ENCODE peak calls at places on chromosomes 11 and 22, in five cellular contexts. W is left lung, H is adrenal gland, A is A549, I is right cardiac atrium. Z is an unnamed sample.
A peak's percentile ranks its signal among the peaks of the same experiment; 100 is the strongest.

GRCh38 chr11:54985731-54986130 is 276.2 kb upstream of the TRIM48 start:
- DNase-seq in I (no peak), H (no peak), W (no peak), A (no peak), Z (no peak)

GRCh38 chr11:106001304-106002012 is 20.6 kb downstream of the MSANTD4 start:
- DNase-seq in I (no peak), W (no peak), A (no peak), H (no peak), Z (no peak)

GRCh38 chr11:121429556-121429955 is 22.6 kb upstream of the SORL1 start:
- DNase-seq in W (no peak), H (no peak), I (no peak), A (no peak), Z (no peak)

GRCh38 chr11:94868468-94868867 is 100.3 kb downstream of the AMOTL1 start:
- DNase-seq in I (no peak), W (no peak), A (no peak), H (no peak), Z (no peak)

GRCh38 chr11:132943737-132944556 is 588.4 kb downstream of the OPCML start:
- DNase-seq in W (peak; percentile 74), H (no peak), I (no peak), A (no peak), Z (no peak)

GRCh38 chr11:93939084-93939780 is 81.9 kb upstream of the HEPHL1 start:
- DNase-seq in A (no peak), W (no peak), H (no peak), I (no peak), Z (no peak)

GRCh38 chr22:38786631-38787030 is 7.3 kb downstream of the DNAL4 start:
- DNase-seq in H (no peak), W (no peak), A (no peak), I (no peak), Z (no peak)

GRCh38 chr22:30881361-30882180 is 87.0 kb downstream of the MORC2 start:
- DNase-seq in I (peak; percentile 83), H (peak; percentile 72), W (peak; percentile 45), A (no peak), Z (no peak)

GRCh38 chr11:63769044-63769718 is 606 bp upstream of the ZFTA start:
- DNase-seq in H (no peak), W (peak; percentile 84), I (peak; percentile 84), A (no peak), Z (peak; percentile 68)

GRCh38 chr11:83156150-83156995 is 558 bp upstream of the PCF11 start:
- DNase-seq in I (peak; percentile 99), H (no peak), W (peak; percentile 97), A (peak; percentile 98), Z (peak; percentile 99)

GRCh38 chr11:106724293-106724892 is 293.9 kb downstream of the GUCY1A2 start:
- DNase-seq in W (no peak), I (no peak), H (no peak), A (no peak), Z (no peak)

GRCh38 chr11:112292785-112293407 is 32.2 kb upstream of the PLET1 start:
- DNase-seq in W (no peak), A (no peak), I (no peak), H (peak; percentile 63), Z (no peak)

GRCh38 chr11:103808246-103808645 is 228.2 kb upstream of the DDI1 start:
- DNase-seq in A (no peak), W (no peak), I (no peak), H (no peak), Z (no peak)

GRCh38 chr11:44324787-44325525 is 15.0 kb upstream of the ALX4 start:
- DNase-seq in I (no peak), W (no peak), H (no peak), A (no peak), Z (no peak)

GRCh38 chr11:47021965-47022364 is 85.4 kb downstream of the CSTPP1 start:
- DNase-seq in A (no peak), I (no peak), W (no peak), H (no peak), Z (no peak)

GRCh38 chr11:126080206-126080941 is 17.7 kb upstream of the CDON start:
- DNase-seq in A (peak; percentile 22), I (no peak), H (no peak), W (no peak), Z (no peak)

GRCh38 chr11:64753380-64754123 is 6.2 kb downstream of the PYGM start:
- DNase-seq in H (no peak), I (no peak), W (peak; percentile 78), A (no peak), Z (no peak)

GRCh38 chr11:86143429-86144030 is 74.6 kb upstream of the PICALM start:
- DNase-seq in I (peak; percentile 68), W (no peak), A (no peak), H (no peak), Z (no peak)

GRCh38 chr22:43885319-43885671 is 6.5 kb downstream of the PNPLA5 start:
- DNase-seq in A (no peak), H (no peak), I (no peak), W (peak; percentile 40), Z (no peak)

GRCh38 chr11:1482581-1483444 is 3.8 kb downstream of the MOB2 start:
- DNase-seq in H (no peak), W (peak; percentile 81), A (no peak), I (peak; percentile 58), Z (no peak)

GRCh38 chr11:133939558-133939957 is 17.2 kb downstream of the IGSF9B start:
- DNase-seq in A (no peak), H (no peak), W (no peak), I (peak; percentile 38), Z (no peak)

GRCh38 chr11:120780239-120780638 is 243.7 kb upstream of the TBCEL start:
- DNase-seq in I (no peak), W (no peak), H (no peak), A (no peak), Z (no peak)

GRCh38 chr11:6812391-6813005 is 13.0 kb upstream of the OR6A2 start:
- DNase-seq in W (no peak), I (no peak), A (peak; percentile 35), H (no peak), Z (no peak)

GRCh38 chr11:33692013-33692504 is 8.6 kb downstream of the C11orf91 start:
- DNase-seq in I (peak; percentile 71), H (peak; percentile 41), W (no peak), A (peak; percentile 69), Z (peak; percentile 73)

GRCh38 chr11:92317222-92317621 is 92.6 kb downstream of the FAT3 start:
- DNase-seq in W (no peak), H (no peak), A (no peak), I (no peak), Z (no peak)

GRCh38 chr11:126460417-126461095 is 105.1 kb downstream of the ST3GAL4 start:
- DNase-seq in A (no peak), W (peak; percentile 32), H (no peak), I (peak; percentile 13), Z (no peak)

GRCh38 chr11:8307601-8308000 is 43.9 kb upstream of the LMO1 start:
- DNase-seq in H (no peak), A (no peak), I (no peak), W (no peak), Z (no peak)

GRCh38 chr11:12979928-12980689 is 29.0 kb upstream of the RASSF10 start:
- DNase-seq in W (no peak), A (no peak), I (no peak), H (no peak), Z (no peak)
- H3K4me1 ChIP-seq in W (no peaks in the 10 kb centered on the region), A (no peaks in the 10 kb centered on the region), I (no peaks in the 10 kb centered on the region), H (no peaks in the 10 kb centered on the region), Z (no peaks in the 10 kb centered on the region)

DNA sequence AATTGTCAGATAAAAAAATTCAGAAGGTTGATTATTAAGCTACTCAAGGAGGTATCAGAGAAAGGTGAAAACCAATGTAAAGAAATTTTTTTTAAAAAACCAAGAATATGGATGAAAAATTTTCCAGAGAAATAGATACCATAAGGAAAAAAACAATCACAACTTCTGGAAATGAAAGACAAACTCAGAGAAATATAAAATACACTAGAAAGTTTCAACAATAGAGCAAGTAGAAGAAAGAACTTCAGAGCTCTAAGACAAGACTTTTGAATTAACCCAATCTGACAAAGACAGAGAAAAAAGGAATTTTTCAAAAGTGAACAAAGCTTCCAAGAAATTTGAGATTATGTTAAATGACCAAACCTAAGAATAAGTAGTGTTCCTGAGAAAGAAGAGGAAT is 62.9 kb upstream of the TEAD1 start:
- DNase-seq in H (no peak), I (no peak), W (no peak), A (no peak), Z (no peak)
- H3K4me1 ChIP-seq in H (no peaks in the 10 kb centered on the region), I (no peaks in the 10 kb centered on the region), W (no peaks in the 10 kb centered on the region), A (no peaks in the 10 kb centered on the region), Z (no peaks in the 10 kb centered on the region)

GRCh38 chr11:13965337-13965736 is 2.8 kb downstream of the SPON1 start:
- DNase-seq in H (no peak), A (no peak), I (no peak), W (no peak), Z (no peak)
- H3K4me1 ChIP-seq in H (no peaks in the 10 kb centered on the region), A (peaks cover 6% of the 10 kb centered on the region), I (no peaks in the 10 kb centered on the region), W (peaks cover 14% of the 10 kb centered on the region), Z (peaks cover 2% of the 10 kb centered on the region)

GRCh38 chr11:129787518-129787917 is 28.1 kb upstream of the TMEM45B start:
- DNase-seq in A (no peak), W (no peak), H (no peak), I (no peak), Z (no peak)
- H3K4me1 ChIP-seq in A (no peaks in the 10 kb centered on the region), W (no peaks in the 10 kb centered on the region), H (no peaks in the 10 kb centered on the region), I (no peaks in the 10 kb centered on the region), Z (no peaks in the 10 kb centered on the region)

GRCh38 chr11:57787205-57787604 is 25.6 kb downstream of the CTNND1 start:
- DNase-seq in A (no peak), W (no peak), I (no peak), H (no peak), Z (no peak)
- H3K4me1 ChIP-seq in A (peaks cover 72% of the 10 kb centered on the region), W (peaks cover 100% of the 10 kb centered on the region), I (peaks cover 19% of the 10 kb centered on the region), H (no peaks in the 10 kb centered on the region), Z (peaks cover 12% of the 10 kb centered on the region)

GRCh38 chr11:2886936-2887335 is 1.4 kb upstream of the CDKN1C start:
- DNase-seq in H (no peak), A (no peak), I (peak; percentile 48), W (no peak), Z (no peak)
- H3K4me1 ChIP-seq in H (peaks cover 10% of the 10 kb centered on the region), A (peaks cover 11% of the 10 kb centered on the region), I (peaks cover 8% of the 10 kb centered on the region), W (peaks cover 49% of the 10 kb centered on the region), Z (peaks cover 15% of the 10 kb centered on the region)

GRCh38 chr22:32808038-32808445 is 6.5 kb downstream of the TIMP3 start:
- DNase-seq in I (no peak), A (no peak), H (no peak), W (no peak), Z (no peak)
- H3K4me1 ChIP-seq in I (peaks cover 43% of the 10 kb centered on the region), A (no peaks in the 10 kb centered on the region), H (no peaks in the 10 kb centered on the region), W (peaks cover 27% of the 10 kb centered on the region), Z (peaks cover 6% of the 10 kb centered on the region)

GRCh38 chr22:37126882-37127281 is 17.4 kb upstream of the TMPRSS6 start:
- DNase-seq in A (peak; percentile 19), W (no peak), H (no peak), I (no peak), Z (no peak)
- H3K4me1 ChIP-seq in A (peaks cover 12% of the 10 kb centered on the region), W (no peaks in the 10 kb centered on the region), H (no peaks in the 10 kb centered on the region), I (no peaks in the 10 kb centered on the region), Z (no peaks in the 10 kb centered on the region)